ENCODE peak calls at places on chromosomes 12 and 14, in five cellular contexts. O, N, L, U and A are unnamed samples. For H3K9me3 and H3K36me3, the result is how much of the 10 kb centered on the place peaks cover.

GRCh38 chr12:111353026-111353425 is 15.9 kb downstream of the PHETA1 start:
- DNase-seq in O (no peak), N (no peak), L (no peak), U (no peak), A (no peak)

GRCh38 chr14:105161964-105162363 is 6.6 kb downstream of the JAG2 start:
- DNase-seq in O (no peak), N (no peak), L (no peak), U (no peak), A (no peak)

GRCh38 chr12:62190921-62191746 is 69.1 kb upstream of the USP15 start:
- DNase-seq in O (no peak), N (peak), L (no peak), U (peak), A (no peak)

GRCh38 chr12:105467710-105468366 is 137.3 kb downstream of the C12orf75 start:
- DNase-seq in O (no peak), N (no peak), L (no peak), U (no peak), A (no peak)

GRCh38 chr14:38210168-38210567 is 2.5 kb downstream of the SSTR1 start:
- DNase-seq in O (no peak), N (no peak), L (no peak), U (no peak), A (peak)

GRCh38 chr14:63155511-63156189 is 48.6 kb upstream of the RHOJ start:
- DNase-seq in O (peak), N (no peak), L (no peak), U (no peak), A (peak)

GRCh38 chr14:72776701-72777255 is 117.1 kb downstream of the DPF3 start:
- DNase-seq in O (no peak), N (no peak), L (no peak), U (no peak), A (no peak)

GRCh38 chr12:59173696-59174095 is 253.4 kb upstream of the LRIG3 start:
- DNase-seq in O (no peak), N (no peak), L (no peak), U (no peak), A (no peak)

GRCh38 chr12:53480425-53481107 is 18.7 kb downstream of the MAP3K12 start:
- DNase-seq in O (no peak), N (no peak), L (no peak), U (no peak), A (no peak)

GRCh38 chr12:63154560-63154959 is 3.6 kb upstream of the AVPR1A start:
- DNase-seq in O (no peak), N (no peak), L (no peak), U (no peak), A (no peak)

GRCh38 chr12:29733060-29733459 is 50.7 kb downstream of the TMTC1 start:
- DNase-seq in O (peak), N (no peak), L (no peak), U (no peak), A (no peak)

GRCh38 chr12:88036368-88036965 is 7.3 kb upstream of the C12orf50 start:
- DNase-seq in O (peak), N (no peak), L (no peak), U (no peak), A (no peak)

GRCh38 chr12:6465467-6466183 is 4.9 kb downstream of the VAMP1 start:
- DNase-seq in O (peak), N (peak), L (no peak), U (no peak), A (no peak)

GRCh38 chr12:19630536-19630935 is 191.2 kb downstream of the AEBP2 start:
- DNase-seq in O (no peak), N (no peak), L (no peak), U (no peak), A (no peak)

GRCh38 chr12:107064687-107065086 is 28.7 kb downstream of the CRY1 start:
- DNase-seq in O (no peak), N (no peak), L (no peak), U (no peak), A (no peak)

GRCh38 chr12:15651381-15651780 is 137.8 kb downstream of the EPS8 start:
- DNase-seq in O (no peak), N (no peak), L (no peak), U (no peak), A (no peak)

GRCh38 chr14:53751650-53752049 is 205.0 kb downstream of the BMP4 start:
- DNase-seq in O (no peak), N (no peak), L (no peak), U (no peak), A (no peak)

DNA sequence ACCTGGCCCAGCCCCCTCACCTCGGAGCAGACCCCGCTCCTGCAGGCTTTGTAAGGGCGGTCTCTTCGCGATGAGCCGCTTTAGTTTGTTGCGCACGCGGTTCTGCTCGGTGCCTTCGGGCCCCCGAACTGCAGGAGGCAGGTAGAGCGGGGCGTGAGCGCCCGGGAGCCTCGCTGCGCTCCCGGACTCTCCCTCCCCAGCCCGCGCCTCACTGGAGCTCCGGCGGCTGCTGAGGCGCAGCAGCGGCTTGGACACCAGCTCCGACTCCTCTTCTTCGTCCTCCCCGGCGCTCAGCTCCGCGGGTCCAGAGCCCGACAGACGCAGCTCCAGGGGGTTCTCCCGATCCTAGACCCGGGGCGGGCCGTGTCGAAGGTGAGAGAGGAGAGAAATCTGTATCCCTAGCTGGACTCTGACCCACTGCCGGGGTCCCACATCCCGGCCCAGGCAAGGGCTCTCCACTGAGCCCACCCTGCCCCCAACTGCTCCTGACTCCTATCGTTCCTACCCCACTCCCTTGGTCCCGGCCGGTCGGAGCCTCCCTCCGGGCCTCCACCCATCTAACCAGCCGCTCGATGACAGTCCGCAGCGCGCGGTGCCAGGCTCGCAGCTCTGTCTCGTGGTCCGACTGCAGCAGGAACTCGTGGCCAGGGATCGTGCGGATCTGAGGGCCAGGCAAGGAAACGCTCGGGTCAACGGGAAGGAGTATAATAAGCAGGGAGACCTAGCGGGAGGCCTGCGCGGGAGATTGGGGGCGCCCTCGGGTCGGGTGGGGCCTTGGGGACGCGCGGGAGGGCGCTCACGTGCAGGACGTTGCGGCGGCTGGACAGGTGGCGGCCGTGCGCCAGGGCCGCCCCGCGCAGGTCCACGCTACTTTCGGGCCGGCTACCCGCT is 4.2 kb downstream of the ARHGAP9 start:
- DNase-seq in O (no peak), N (peak), L (no peak), U (peak), A (no peak)
- H3K4me3 ChIP-seq in O (peak), N (peak), L (peak), U (peak), A (no peak)

GRCh38 chr12:46858368-46858767 is 32.6 kb upstream of the SLC38A4 start:
- DNase-seq in O (no peak), N (peak), L (no peak), U (no peak), A (no peak)
- H3K9me3 ChIP-seq in O (under half), N (under half), L (under half), U (under half), A (under half)

DNA sequence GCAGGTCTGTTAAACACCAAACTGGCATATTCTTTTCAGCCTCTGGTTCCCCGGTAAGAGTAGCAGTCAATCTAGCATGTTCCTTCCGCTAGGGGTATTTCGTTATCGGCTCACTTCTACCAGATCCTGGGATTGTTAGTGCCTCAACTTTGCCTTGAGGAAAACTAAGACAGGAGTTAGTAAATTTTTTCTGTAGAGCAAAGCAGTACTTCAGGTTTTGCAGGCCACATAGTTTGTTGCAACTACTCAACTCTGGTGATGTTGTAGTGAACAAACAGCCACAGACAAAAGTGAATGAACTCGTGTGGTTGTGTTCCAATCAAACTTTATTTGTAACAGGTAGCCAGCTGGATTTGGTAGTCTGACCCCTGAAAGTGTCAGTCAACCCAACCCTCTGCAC is 6.3 kb upstream of the CDH24 start:
- DNase-seq in O (no peak), N (no peak), L (no peak), U (no peak), A (no peak)
- H3K36me3 ChIP-seq in O (half or more), N (under half), L (half or more), U (half or more), A (half or more)

GRCh38 chr12:47026291-47026690 is 53.1 kb upstream of the PCED1B start:
- DNase-seq in O (no peak), N (no peak), L (no peak), U (no peak), A (no peak)
- H3K4me3 ChIP-seq in O (no peak), N (no peak), L (no peak), U (no peak), A (no peak)

GRCh38 chr12:130702966-130703732 is 12.9 kb downstream of the RIMBP2 start:
- DNase-seq in O (no peak), N (peak), L (no peak), U (no peak), A (no peak)
- H3K9me3 ChIP-seq in O (under half), N (under half), L (under half), U (under half), A (under half)